ENCODE peak calls at places on chromosomes 4 and X, in eight cellular contexts. G, U, O, C, K, X, D and R are unnamed samples.

GRCh38 chrX:56130436-56130835 is 101.7 kb upstream of the KLF8 start:
- DNase-seq in G (no peak), U (no peak), O (no peak), C (no peak), K (no peak), X (no peak), D (no peak), R (no peak)

GRCh38 chrX:9517062-9517461 is 52.2 kb downstream of the TBL1X start:
- DNase-seq in G (no peak), U (no peak), O (no peak), C (no peak), K (no peak), X (no peak), D (no peak), R (no peak)

GRCh38 chr4:2353222-2354107 is 65.0 kb downstream of the ZFYVE28 start:
- DNase-seq in G (no peak), U (peak), O (no peak), C (no peak), K (peak), X (no peak), D (no peak), R (peak)

GRCh38 chrX:134797390-134797700 is 139.1 kb upstream of the PLAC1 start:
- DNase-seq in G (no peak), U (no peak), O (no peak), C (no peak), K (no peak), X (no peak), D (no peak), R (no peak)

GRCh38 chrX:41333744-41333993 is 293 bp upstream of the DDX3X start:
- DNase-seq in G (peak), U (no peak), O (peak), C (peak), K (no peak), X (peak), D (peak), R (no peak)

GRCh38 chr4:96102541-96103018 is 262.7 kb downstream of the PDHA2 start:
- DNase-seq in G (no peak), U (no peak), O (no peak), C (no peak), K (no peak), X (no peak), D (peak), R (no peak)

GRCh38 chr4:17142232-17142711 is 243.8 kb upstream of the LDB2 start:
- DNase-seq in G (no peak), U (no peak), O (no peak), C (no peak), K (no peak), X (no peak), D (peak), R (no peak)

GRCh38 chr4:154928640-154929257 is 147.7 kb downstream of the RBM46 start:
- DNase-seq in G (no peak), U (no peak), O (no peak), C (no peak), K (peak), X (no peak), D (peak), R (no peak)

GRCh38 chr4:1237981-1238675 is 10.8 kb downstream of the CTBP1 start:
- DNase-seq in G (no peak), U (peak), O (no peak), C (peak), K (peak), X (no peak), D (no peak), R (no peak)

GRCh38 chrX:65821721-65822496 is 154.5 kb downstream of the MSN start:
- DNase-seq in G (peak), U (no peak), O (no peak), C (no peak), K (no peak), X (peak), D (no peak), R (no peak)

GRCh38 chr4:8589831-8590545 is 2.6 kb upstream of the CPZ start:
- DNase-seq in G (no peak), U (no peak), O (no peak), C (no peak), K (no peak), X (no peak), D (peak), R (no peak)

GRCh38 chrX:9285342-9285771 is 179.5 kb upstream of the TBL1X start:
- DNase-seq in G (no peak), U (no peak), O (no peak), C (no peak), K (no peak), X (no peak), D (no peak), R (no peak)

DNA sequence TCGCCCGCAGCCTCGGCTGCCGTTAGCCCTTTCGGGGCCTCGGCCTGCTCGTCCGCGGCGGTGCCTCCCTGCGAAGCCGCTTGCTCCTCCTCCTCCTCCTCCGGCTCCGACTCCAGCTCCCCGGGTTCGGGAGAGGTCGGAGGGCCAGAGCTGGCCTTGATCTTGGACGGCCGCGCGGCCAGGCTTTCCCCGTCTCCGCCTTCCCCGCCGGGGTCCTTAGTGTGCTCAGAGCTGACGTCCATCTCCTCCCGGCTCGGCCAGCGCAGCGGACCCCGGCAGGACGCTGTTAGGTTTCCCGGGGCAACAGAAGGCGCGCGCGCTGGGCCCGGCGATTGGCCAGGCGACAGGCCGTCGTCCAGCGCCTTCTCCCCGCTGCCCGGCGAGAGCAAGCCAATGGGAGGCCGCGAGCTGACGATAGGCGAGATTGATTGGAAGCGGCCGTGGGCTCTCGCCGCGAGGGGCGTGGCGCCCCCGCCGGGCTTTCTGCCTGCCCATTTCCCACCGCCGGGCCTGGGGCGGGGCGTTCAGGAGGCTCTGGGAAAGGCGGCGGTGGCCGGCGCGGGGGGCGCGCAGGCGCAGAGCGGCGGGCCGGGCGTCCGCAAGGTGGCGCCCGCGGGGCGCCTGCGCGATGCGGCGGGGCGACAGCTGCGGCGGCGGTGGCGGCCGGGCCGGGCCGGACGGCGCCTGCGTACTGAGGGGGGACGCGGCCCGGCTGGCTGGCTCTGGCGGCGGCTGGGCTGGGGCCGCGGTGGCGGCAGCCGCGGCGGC is at the start of gene TADA2B:
- DNase-seq in G (peak), U (peak), O (peak), C (peak), K (peak), X (peak), D (peak), R (peak)
- TF ChIP-seq CTCF in G (no peak), U (peak), O (no peak), C (peak), K (no peak), X (peak), D (peak), R (peak)

DNA sequence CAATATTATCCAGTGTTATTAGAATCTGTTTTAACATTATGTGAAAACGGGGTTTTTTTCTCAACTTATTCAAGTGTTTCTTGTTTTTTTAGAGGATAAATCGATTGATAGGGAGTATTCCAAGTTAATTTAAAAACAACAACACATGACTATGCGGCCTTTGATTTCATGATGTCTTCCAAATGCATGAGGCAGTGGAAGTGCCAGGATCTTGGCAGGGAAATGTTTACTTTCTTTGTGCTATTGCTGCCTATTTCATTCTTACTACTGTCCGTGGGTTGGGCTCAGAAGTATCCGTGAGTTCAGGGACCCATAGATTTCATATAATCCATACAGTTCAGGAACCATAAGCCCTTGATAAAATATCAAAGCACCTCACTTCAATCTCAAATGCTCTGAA is 64.6 kb downstream of the ABCG2 start:
- DNase-seq in G (no peak), U (no peak), O (no peak), C (no peak), K (no peak), X (no peak), D (no peak), R (no peak)
- TF ChIP-seq CTCF in G (no peak), U (no peak), O (no peak), C (no peak), K (no peak), X (no peak), D (no peak), R (no peak)

GRCh38 chrX:68683580-68683979 is 36.1 kb downstream of the STARD8 start:
- DNase-seq in G (no peak), U (no peak), O (no peak), C (no peak), K (no peak), X (no peak), D (no peak), R (no peak)
- TF ChIP-seq CTCF in G (no peak), U (no peak), O (no peak), C (no peak), K (no peak), X (no peak), D (no peak), R (no peak)

GRCh38 chr4:176794151-176794550 is 1.4 kb upstream of the VEGFC start:
- DNase-seq in G (no peak), U (no peak), O (no peak), C (no peak), K (no peak), X (no peak), D (peak), R (no peak)

GRCh38 chr4:176790398-176790797 is 2.3 kb downstream of the VEGFC start:
- DNase-seq in G (no peak), U (no peak), O (no peak), C (no peak), K (no peak), X (no peak), D (no peak), R (no peak)

GRCh38 chr4:176793060-176793605 is 411 bp upstream of the VEGFC start:
- DNase-seq in G (no peak), U (no peak), O (no peak), C (no peak), K (no peak), X (no peak), D (no peak), R (no peak)

GRCh38 chr4:176791591-176792347 is 953 bp downstream of the VEGFC start:
- DNase-seq in G (peak), U (no peak), O (peak), C (peak), K (peak), X (peak), D (peak), R (peak)

DNA sequence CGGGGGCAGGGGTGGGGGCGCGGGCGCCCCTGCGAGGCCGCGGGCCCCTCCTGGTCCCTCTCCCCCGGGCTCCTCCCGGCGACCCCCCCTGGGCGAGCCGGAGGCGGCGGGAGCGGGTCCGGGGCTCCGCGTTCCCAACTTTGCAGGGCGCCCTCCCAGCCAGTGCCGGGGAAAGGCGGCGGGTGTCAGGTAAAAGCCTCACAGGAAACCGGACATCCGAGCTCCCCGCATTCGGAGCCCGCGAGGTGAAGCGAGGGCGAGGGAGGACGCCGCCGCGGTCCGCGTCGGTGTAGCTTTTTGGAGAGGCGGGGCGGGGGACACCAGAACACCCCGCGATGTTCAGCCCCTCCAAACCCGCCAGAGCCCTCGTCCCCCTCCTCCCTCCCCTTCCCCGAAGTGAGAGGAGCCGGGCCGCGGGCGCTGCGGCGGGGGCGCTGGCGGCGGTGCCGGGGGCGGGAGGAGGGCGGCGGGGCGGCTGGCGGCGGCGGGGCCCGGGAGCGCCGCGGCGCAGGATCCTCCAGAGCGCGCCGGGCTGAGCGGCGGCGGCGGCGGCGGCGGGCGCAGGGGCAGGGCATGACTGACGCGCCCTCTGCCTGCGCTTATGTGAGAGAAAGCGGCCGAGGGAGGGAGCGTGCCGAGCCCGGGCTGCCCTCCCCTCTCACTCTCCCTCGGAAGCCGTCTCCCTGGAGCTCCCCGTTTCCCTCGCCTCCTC is at the start of gene VEGFC:
- DNase-seq in G (peak), U (peak), O (peak), C (peak), K (peak), X (peak), D (peak), R (peak)
- TF ChIP-seq CTCF in G (no peak), U (peak), O (no peak), C (peak), K (no peak), X (peak), D (no peak), R (peak)